ENCODE peak calls at places on chromosomes 11 and 22, in seven cellular contexts. One of them, this sample, is unnamed.

GRCh38 chr22:43136255-43136654 is 6.9 kb downstream of the MCAT start:
- DNase-seq in lower leg skin: no peak
- DNase-seq in stomach: peak
- DNase-seq in A172: no peak
- DNase-seq in HS-5: no peak
- DNase-seq in lower lobe of right lung: no peak
- DNase-seq in CD4-positive, alpha-beta T cell: no peak
- DNase-seq in this sample: no peak

GRCh38 chr11:131875611-131876010 is 505.2 kb downstream of the NTM start:
- DNase-seq in lower leg skin: no peak
- DNase-seq in stomach: no peak
- DNase-seq in A172: no peak
- DNase-seq in HS-5: no peak
- DNase-seq in lower lobe of right lung: no peak
- DNase-seq in CD4-positive, alpha-beta T cell: no peak
- DNase-seq in this sample: no peak

GRCh38 chr11:64445651-64446050 is 86.7 kb downstream of the RPS6KA4 start:
- DNase-seq in lower leg skin: no peak
- DNase-seq in stomach: no peak
- DNase-seq in A172: no peak
- DNase-seq in HS-5: no peak
- DNase-seq in lower lobe of right lung: no peak
- DNase-seq in CD4-positive, alpha-beta T cell: no peak
- DNase-seq in this sample: no peak

GRCh38 chr22:45112136-45112879 is 51.4 kb upstream of the NUP50 start:
- DNase-seq in lower leg skin: peak
- DNase-seq in stomach: no peak
- DNase-seq in A172: no peak
- DNase-seq in HS-5: peak
- DNase-seq in lower lobe of right lung: no peak
- DNase-seq in CD4-positive, alpha-beta T cell: no peak
- DNase-seq in this sample: no peak

GRCh38 chr22:35838849-35839646 is 121.4 kb downstream of the APOL5 start:
- DNase-seq in lower leg skin: no peak
- DNase-seq in stomach: no peak
- DNase-seq in A172: peak
- DNase-seq in HS-5: peak
- DNase-seq in lower lobe of right lung: no peak
- DNase-seq in CD4-positive, alpha-beta T cell: no peak
- DNase-seq in this sample: peak

GRCh38 chr22:40014661-40015255 is 20.0 kb downstream of the FAM83F start:
- DNase-seq in lower leg skin: no peak
- DNase-seq in stomach: no peak
- DNase-seq in A172: no peak
- DNase-seq in HS-5: no peak
- DNase-seq in lower lobe of right lung: no peak
- DNase-seq in CD4-positive, alpha-beta T cell: no peak
- DNase-seq in this sample: no peak

GRCh38 chr22:26968873-26969272 is 311.5 kb downstream of the MIAT start:
- DNase-seq in lower leg skin: peak
- DNase-seq in stomach: no peak
- DNase-seq in A172: peak
- DNase-seq in HS-5: no peak
- DNase-seq in lower lobe of right lung: no peak
- DNase-seq in CD4-positive, alpha-beta T cell: no peak
- DNase-seq in this sample: no peak

GRCh38 chr22:39560127-39560526 is 10.4 kb upstream of the CACNA1I start:
- DNase-seq in lower leg skin: no peak
- DNase-seq in stomach: no peak
- DNase-seq in A172: no peak
- DNase-seq in HS-5: no peak
- DNase-seq in lower lobe of right lung: no peak
- DNase-seq in CD4-positive, alpha-beta T cell: no peak
- DNase-seq in this sample: no peak

GRCh38 chr11:65501530-65502273 is 2.9 kb downstream of the MALAT1 start:
- DNase-seq in lower leg skin: no peak
- DNase-seq in stomach: no peak
- DNase-seq in A172: peak
- DNase-seq in HS-5: no peak
- DNase-seq in lower lobe of right lung: no peak
- DNase-seq in CD4-positive, alpha-beta T cell: no peak
- DNase-seq in this sample: no peak

GRCh38 chr22:35202376-35202775 is 54.9 kb upstream of the HMGXB4 start:
- DNase-seq in lower leg skin: no peak
- DNase-seq in stomach: no peak
- DNase-seq in A172: no peak
- DNase-seq in HS-5: no peak
- DNase-seq in lower lobe of right lung: no peak
- DNase-seq in CD4-positive, alpha-beta T cell: no peak
- DNase-seq in this sample: no peak

GRCh38 chr11:118051611-118052461 is 25.0 kb upstream of the TMPRSS4 start:
- DNase-seq in lower leg skin: peak
- DNase-seq in stomach: peak
- DNase-seq in A172: no peak
- DNase-seq in HS-5: no peak
- DNase-seq in lower lobe of right lung: no peak
- DNase-seq in CD4-positive, alpha-beta T cell: peak
- DNase-seq in this sample: no peak

GRCh38 chr22:48819991-48820390 is 1007.7 kb downstream of the BRD1 start:
- DNase-seq in lower leg skin: no peak
- DNase-seq in stomach: no peak
- DNase-seq in A172: no peak
- DNase-seq in HS-5: no peak
- DNase-seq in lower lobe of right lung: no peak
- DNase-seq in CD4-positive, alpha-beta T cell: no peak
- DNase-seq in this sample: no peak

GRCh38 chr11:10818594-10818993 is 9.9 kb upstream of the EIF4G2 start:
- DNase-seq in lower leg skin: no peak
- DNase-seq in stomach: no peak
- DNase-seq in A172: peak
- DNase-seq in HS-5: peak
- DNase-seq in lower lobe of right lung: no peak
- DNase-seq in CD4-positive, alpha-beta T cell: no peak
- DNase-seq in this sample: no peak

GRCh38 chr11:79076526-79077115 is 364.2 kb downstream of the TENM4 start:
- DNase-seq in lower leg skin: no peak
- DNase-seq in stomach: peak
- DNase-seq in A172: no peak
- DNase-seq in HS-5: peak
- DNase-seq in lower lobe of right lung: peak
- DNase-seq in CD4-positive, alpha-beta T cell: no peak
- DNase-seq in this sample: peak

GRCh38 chr11:113153847-113154246 is 160.5 kb upstream of the TTC12 start:
- DNase-seq in lower leg skin: no peak
- DNase-seq in stomach: no peak
- DNase-seq in A172: no peak
- DNase-seq in HS-5: no peak
- DNase-seq in lower lobe of right lung: no peak
- DNase-seq in CD4-positive, alpha-beta T cell: no peak
- DNase-seq in this sample: no peak